ENCODE peak calls at places on chromosomes 7 and 10, in nine cellular contexts. One of them, this sample, is unnamed.

GRCh38 chr10:131961777-131962450 is 19.8 kb downstream of the BNIP3 start:
- DNase-seq in GM23248: peak
- DNase-seq in right lobe of liver: no peak
- DNase-seq in endodermal cell: no peak
- DNase-seq in IMR-90: no peak
- DNase-seq in Panc1: no peak
- DNase-seq in heart right ventricle: no peak
- DNase-seq in HCT116: no peak
- DNase-seq in heart left ventricle: no peak
- DNase-seq in this sample: peak

GRCh38 chr7:112779667-112780066 is 10.5 kb downstream of the TMEM168 start:
- DNase-seq in GM23248: no peak
- DNase-seq in right lobe of liver: no peak
- DNase-seq in endodermal cell: no peak
- DNase-seq in IMR-90: peak
- DNase-seq in Panc1: no peak
- DNase-seq in heart right ventricle: no peak
- DNase-seq in HCT116: no peak
- DNase-seq in heart left ventricle: no peak
- DNase-seq in this sample: no peak

GRCh38 chr10:50625663-50626062 is 1.9 kb upstream of the SGMS1 start:
- DNase-seq in GM23248: peak
- DNase-seq in right lobe of liver: no peak
- DNase-seq in endodermal cell: no peak
- DNase-seq in IMR-90: no peak
- DNase-seq in Panc1: no peak
- DNase-seq in heart right ventricle: no peak
- DNase-seq in HCT116: no peak
- DNase-seq in heart left ventricle: no peak
- DNase-seq in this sample: no peak

GRCh38 chr10:90179696-90180407 is 478.5 kb downstream of the KIF20B start:
- DNase-seq in GM23248: peak
- DNase-seq in right lobe of liver: no peak
- DNase-seq in endodermal cell: no peak
- DNase-seq in IMR-90: peak
- DNase-seq in Panc1: peak
- DNase-seq in heart right ventricle: no peak
- DNase-seq in HCT116: peak
- DNase-seq in heart left ventricle: no peak
- DNase-seq in this sample: no peak

GRCh38 chr7:232571-233455 is 40.4 kb downstream of the FAM20C start:
- DNase-seq in GM23248: peak
- DNase-seq in right lobe of liver: no peak
- DNase-seq in endodermal cell: no peak
- DNase-seq in IMR-90: peak
- DNase-seq in Panc1: no peak
- DNase-seq in heart right ventricle: no peak
- DNase-seq in HCT116: no peak
- DNase-seq in heart left ventricle: no peak
- DNase-seq in this sample: no peak

GRCh38 chr7:76231071-76231470 is 29.4 kb downstream of the SRRM3 start:
- DNase-seq in GM23248: no peak
- DNase-seq in right lobe of liver: no peak
- DNase-seq in endodermal cell: no peak
- DNase-seq in IMR-90: no peak
- DNase-seq in Panc1: no peak
- DNase-seq in heart right ventricle: no peak
- DNase-seq in HCT116: no peak
- DNase-seq in heart left ventricle: no peak
- DNase-seq in this sample: no peak

GRCh38 chr7:121547341-121548092 is 151.4 kb upstream of the FAM3C start:
- DNase-seq in GM23248: peak
- DNase-seq in right lobe of liver: no peak
- DNase-seq in endodermal cell: no peak
- DNase-seq in IMR-90: peak
- DNase-seq in Panc1: no peak
- DNase-seq in heart right ventricle: no peak
- DNase-seq in HCT116: peak
- DNase-seq in heart left ventricle: no peak
- DNase-seq in this sample: no peak

GRCh38 chr10:34771106-34771505 is 44.0 kb downstream of the PARD3 start:
- DNase-seq in GM23248: no peak
- DNase-seq in right lobe of liver: no peak
- DNase-seq in endodermal cell: no peak
- DNase-seq in IMR-90: no peak
- DNase-seq in Panc1: no peak
- DNase-seq in heart right ventricle: no peak
- DNase-seq in HCT116: no peak
- DNase-seq in heart left ventricle: no peak
- DNase-seq in this sample: no peak

GRCh38 chr10:70348228-70348850 is 34.1 kb downstream of the LRRC20 start:
- DNase-seq in GM23248: peak
- DNase-seq in right lobe of liver: no peak
- DNase-seq in endodermal cell: peak
- DNase-seq in IMR-90: no peak
- DNase-seq in Panc1: no peak
- DNase-seq in heart right ventricle: peak
- DNase-seq in HCT116: no peak
- DNase-seq in heart left ventricle: no peak
- DNase-seq in this sample: peak

GRCh38 chr7:96014617-96015016 is 242.3 kb downstream of the DYNC1I1 start:
- DNase-seq in GM23248: no peak
- DNase-seq in right lobe of liver: no peak
- DNase-seq in endodermal cell: no peak
- DNase-seq in IMR-90: no peak
- DNase-seq in Panc1: no peak
- DNase-seq in heart right ventricle: no peak
- DNase-seq in HCT116: no peak
- DNase-seq in heart left ventricle: no peak
- DNase-seq in this sample: no peak

GRCh38 chr7:43303740-43304241 is 191.3 kb downstream of the HECW1 start:
- DNase-seq in GM23248: peak
- DNase-seq in right lobe of liver: no peak
- DNase-seq in endodermal cell: peak
- DNase-seq in IMR-90: peak
- DNase-seq in Panc1: no peak
- DNase-seq in heart right ventricle: no peak
- DNase-seq in HCT116: peak
- DNase-seq in heart left ventricle: no peak
- DNase-seq in this sample: no peak

GRCh38 chr7:8327199-8327598 is 65.2 kb upstream of the ICA1 start:
- DNase-seq in GM23248: no peak
- DNase-seq in right lobe of liver: no peak
- DNase-seq in endodermal cell: no peak
- DNase-seq in IMR-90: no peak
- DNase-seq in Panc1: no peak
- DNase-seq in heart right ventricle: no peak
- DNase-seq in HCT116: no peak
- DNase-seq in heart left ventricle: no peak
- DNase-seq in this sample: no peak

GRCh38 chr10:62456611-62457101 is 82.5 kb downstream of the ZNF365 start:
- DNase-seq in GM23248: peak
- DNase-seq in right lobe of liver: no peak
- DNase-seq in endodermal cell: no peak
- DNase-seq in IMR-90: peak
- DNase-seq in Panc1: no peak
- DNase-seq in heart right ventricle: no peak
- DNase-seq in HCT116: no peak
- DNase-seq in heart left ventricle: no peak
- DNase-seq in this sample: no peak
- H3K27ac ChIP-seq in GM23248: no peak
- H3K27ac ChIP-seq in right lobe of liver: no peak
- H3K27ac ChIP-seq in endodermal cell: no peak
- H3K27ac ChIP-seq in IMR-90: no peak
- H3K27ac ChIP-seq in Panc1: no peak
- H3K27ac ChIP-seq in heart right ventricle: peak
- H3K27ac ChIP-seq in HCT116: no peak
- H3K27ac ChIP-seq in heart left ventricle: no peak
- H3K27ac ChIP-seq in this sample: no peak

GRCh38 chr10:119206603-119207366 is 586 bp upstream of the GRK5 start:
- DNase-seq in GM23248: peak
- DNase-seq in right lobe of liver: peak
- DNase-seq in endodermal cell: peak
- DNase-seq in IMR-90: peak
- DNase-seq in Panc1: no peak
- DNase-seq in heart right ventricle: peak
- DNase-seq in HCT116: no peak
- DNase-seq in heart left ventricle: peak
- DNase-seq in this sample: peak

GRCh38 chr10:119208553-119208940 is 1.2 kb downstream of the GRK5 start:
- DNase-seq in GM23248: peak
- DNase-seq in right lobe of liver: no peak
- DNase-seq in endodermal cell: no peak
- DNase-seq in IMR-90: no peak
- DNase-seq in Panc1: no peak
- DNase-seq in heart right ventricle: no peak
- DNase-seq in HCT116: no peak
- DNase-seq in heart left ventricle: no peak
- DNase-seq in this sample: no peak

GRCh38 chr10:119207367-119207668 is at the start of gene GRK5:
- DNase-seq in GM23248: peak
- DNase-seq in right lobe of liver: peak
- DNase-seq in endodermal cell: peak
- DNase-seq in IMR-90: peak
- DNase-seq in Panc1: peak
- DNase-seq in heart right ventricle: peak
- DNase-seq in HCT116: peak
- DNase-seq in heart left ventricle: peak
- DNase-seq in this sample: peak

GRCh38 chr10:119207713-119208552 is 562 bp downstream of the GRK5 start:
- DNase-seq in GM23248: peak
- DNase-seq in right lobe of liver: peak
- DNase-seq in endodermal cell: peak
- DNase-seq in IMR-90: peak
- DNase-seq in Panc1: no peak
- DNase-seq in heart right ventricle: peak
- DNase-seq in HCT116: no peak
- DNase-seq in heart left ventricle: peak
- DNase-seq in this sample: peak

GRCh38 chr10:119205926-119206602 is 1.3 kb upstream of the GRK5 start:
- DNase-seq in GM23248: no peak
- DNase-seq in right lobe of liver: peak
- DNase-seq in endodermal cell: peak
- DNase-seq in IMR-90: no peak
- DNase-seq in Panc1: no peak
- DNase-seq in heart right ventricle: peak
- DNase-seq in HCT116: no peak
- DNase-seq in heart left ventricle: peak
- DNase-seq in this sample: peak
- H3K4me3 ChIP-seq in GM23248: peak
- H3K4me3 ChIP-seq in right lobe of liver: peak
- H3K4me3 ChIP-seq in endodermal cell: peak
- H3K4me3 ChIP-seq in IMR-90: peak
- H3K4me3 ChIP-seq in Panc1: peak
- H3K4me3 ChIP-seq in heart right ventricle: peak
- H3K4me3 ChIP-seq in HCT116: peak
- H3K4me3 ChIP-seq in heart left ventricle: peak
- H3K4me3 ChIP-seq in this sample: peak

GRCh38 chr10:102404361-102405107 is 9.0 kb downstream of the NFKB2 start:
- DNase-seq in GM23248: no peak
- DNase-seq in right lobe of liver: no peak
- DNase-seq in endodermal cell: no peak
- DNase-seq in IMR-90: no peak
- DNase-seq in Panc1: no peak
- DNase-seq in heart right ventricle: no peak
- DNase-seq in HCT116: no peak
- DNase-seq in heart left ventricle: no peak
- DNase-seq in this sample: peak
- H3K27ac ChIP-seq in GM23248: no peak
- H3K27ac ChIP-seq in right lobe of liver: no peak
- H3K27ac ChIP-seq in endodermal cell: no peak
- H3K27ac ChIP-seq in IMR-90: no peak
- H3K27ac ChIP-seq in Panc1: no peak
- H3K27ac ChIP-seq in heart right ventricle: no peak
- H3K27ac ChIP-seq in HCT116: no peak
- H3K27ac ChIP-seq in heart left ventricle: peak
- H3K27ac ChIP-seq in this sample: no peak

DNA sequence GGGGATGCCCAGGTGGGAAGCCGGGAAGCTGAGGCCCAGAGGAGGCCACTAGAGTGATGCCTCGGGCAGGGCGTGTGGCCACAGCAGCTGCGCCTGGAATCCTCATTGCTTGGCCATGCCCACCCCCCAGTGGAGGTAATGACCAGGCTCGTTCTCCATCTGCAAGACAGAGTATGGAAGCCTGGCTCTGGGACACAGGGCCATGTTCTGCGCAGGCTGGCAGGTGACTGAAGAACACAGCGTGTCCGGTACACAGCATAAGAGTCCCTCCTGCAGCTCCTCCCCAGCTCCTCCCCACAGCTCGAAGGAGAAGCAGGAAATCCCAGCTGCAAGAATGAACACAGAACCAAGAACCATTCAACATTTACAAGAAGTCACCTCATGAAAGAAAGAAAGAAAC is 64.8 kb downstream of the SMURF1 start:
- DNase-seq in GM23248: no peak
- DNase-seq in right lobe of liver: no peak
- DNase-seq in endodermal cell: no peak
- DNase-seq in IMR-90: no peak
- DNase-seq in Panc1: no peak
- DNase-seq in heart right ventricle: no peak
- DNase-seq in HCT116: no peak
- DNase-seq in heart left ventricle: no peak
- DNase-seq in this sample: no peak
- H3K4me3 ChIP-seq in GM23248: no peak
- H3K4me3 ChIP-seq in right lobe of liver: no peak
- H3K4me3 ChIP-seq in endodermal cell: no peak
- H3K4me3 ChIP-seq in IMR-90: no peak
- H3K4me3 ChIP-seq in Panc1: no peak
- H3K4me3 ChIP-seq in heart right ventricle: no peak
- H3K4me3 ChIP-seq in HCT116: no peak
- H3K4me3 ChIP-seq in heart left ventricle: no peak
- H3K4me3 ChIP-seq in this sample: no peak

DNA sequence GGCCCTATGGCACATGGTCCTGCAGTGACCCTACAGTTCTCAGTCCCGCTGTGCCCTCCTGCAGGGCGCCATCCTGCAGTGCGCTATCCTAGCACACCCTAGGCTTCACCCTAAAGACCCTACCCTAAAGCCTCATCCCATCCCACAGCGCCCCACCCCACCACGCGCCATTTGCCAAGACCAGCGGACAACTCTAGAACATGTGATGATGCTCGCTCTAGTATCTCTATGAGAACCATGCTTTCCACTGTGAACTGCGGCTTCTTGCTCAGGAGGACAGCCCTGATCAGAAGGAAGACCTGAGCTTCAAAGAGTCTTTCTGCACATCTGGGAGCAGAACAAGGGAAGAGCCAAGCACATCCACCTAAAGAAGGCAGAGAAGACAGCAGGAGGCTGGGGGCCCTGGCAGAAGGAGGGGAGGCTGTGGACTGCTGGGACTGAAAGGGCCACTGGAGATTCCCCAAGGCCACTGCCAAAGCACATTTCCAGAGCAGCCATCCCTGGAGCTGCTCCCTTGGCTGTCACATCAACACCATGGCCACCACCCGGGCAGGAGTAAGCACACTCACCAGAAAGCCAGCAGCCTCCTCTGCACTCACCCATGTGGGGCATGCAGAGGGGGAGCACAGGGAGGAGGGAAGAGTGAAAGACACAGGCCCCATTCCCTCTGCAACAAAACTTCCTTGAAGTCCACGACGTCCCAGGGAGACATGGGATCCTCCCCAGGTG is 134.1 kb downstream of the TNS3 start:
- DNase-seq in GM23248: no peak
- DNase-seq in right lobe of liver: no peak
- DNase-seq in endodermal cell: no peak
- DNase-seq in IMR-90: no peak
- DNase-seq in Panc1: no peak
- DNase-seq in heart right ventricle: no peak
- DNase-seq in HCT116: no peak
- DNase-seq in heart left ventricle: no peak
- DNase-seq in this sample: no peak
- H3K27ac ChIP-seq in GM23248: no peak
- H3K27ac ChIP-seq in right lobe of liver: peak
- H3K27ac ChIP-seq in endodermal cell: no peak
- H3K27ac ChIP-seq in IMR-90: no peak
- H3K27ac ChIP-seq in Panc1: peak
- H3K27ac ChIP-seq in heart right ventricle: no peak
- H3K27ac ChIP-seq in HCT116: no peak
- H3K27ac ChIP-seq in heart left ventricle: no peak
- H3K27ac ChIP-seq in this sample: peak